ENCODE peak calls at places on chromosomes 12 and 14, in nine cellular contexts. G, J, Y, X, W, R, S, N and F are unnamed samples.

GRCh38 chr12:66154776-66155175 is 15.0 kb downstream of the TMBIM4 start:
- DNase-seq in W (no peak), Y (no peak), J (no peak), X (peak), R (no peak), S (no peak), N (no peak), G (no peak), F (no peak)

GRCh38 chr14:105436402-105436801 is 16.8 kb downstream of the MTA1 start:
- DNase-seq in N (no peak), S (no peak), W (no peak), J (no peak), G (no peak), R (no peak), X (no peak), Y (no peak), F (no peak)

GRCh38 chr12:42144424-42145196 is at the start of gene GXYLT1:
- DNase-seq in J (peak), R (no peak), S (peak), Y (peak), W (peak), N (peak), X (peak), G (peak), F (peak)

GRCh38 chr12:92363295-92364146 is 217.9 kb upstream of the BTG1 start:
- DNase-seq in Y (peak), W (peak), G (no peak), R (no peak), X (peak), N (no peak), S (no peak), J (peak), F (peak)

GRCh38 chr14:99395904-99396530 is 84.6 kb downstream of the SETD3 start:
- DNase-seq in X (peak), S (no peak), N (no peak), R (no peak), W (peak), Y (no peak), G (no peak), J (no peak), F (no peak)

GRCh38 chr14:63759454-63759853 is 31.6 kb upstream of the SGPP1 start:
- DNase-seq in S (no peak), Y (no peak), N (no peak), X (peak), G (no peak), W (peak), R (no peak), J (no peak), F (peak)

GRCh38 chr12:9750276-9751203 is 10.2 kb downstream of the CD69 start:
- DNase-seq in W (peak), S (peak), N (peak), J (no peak), X (peak), R (no peak), Y (peak), G (no peak), F (peak)

GRCh38 chr14:92603309-92604257 is 90.0 kb downstream of the RIN3 start:
- DNase-seq in N (peak), R (no peak), Y (peak), X (peak), S (peak), J (peak), W (peak), G (no peak), F (no peak)

GRCh38 chr14:77590845-77591506 is 25.5 kb downstream of the SPTLC2 start:
- DNase-seq in R (no peak), S (no peak), G (no peak), J (no peak), W (no peak), Y (no peak), N (no peak), X (no peak), F (no peak)

GRCh38 chr14:61462566-61463195 is 141.3 kb downstream of the PRKCH start:
- DNase-seq in W (no peak), Y (peak), J (no peak), N (peak), R (no peak), S (no peak), X (peak), G (no peak), F (no peak)

GRCh38 chr12:61365001-61365400 is 895.2 kb upstream of the USP15 start:
- DNase-seq in G (no peak), R (no peak), S (no peak), Y (no peak), N (no peak), J (no peak), W (no peak), X (no peak), F (no peak)

GRCh38 chr12:53462935-53463334 is 11.0 kb downstream of the PCBP2 start:
- DNase-seq in N (no peak), G (no peak), R (no peak), X (no peak), W (no peak), J (no peak), S (no peak), Y (no peak), F (no peak)

GRCh38 chr12:68048648-68049297 is 59.5 kb downstream of the IFNG-AS1 start:
- DNase-seq in S (no peak), J (no peak), X (no peak), N (no peak), R (no peak), W (no peak), G (no peak), Y (no peak), F (no peak)

GRCh38 chr12:75842119-75842518 is 189.5 kb downstream of the PHLDA1 start:
- DNase-seq in G (no peak), J (no peak), Y (no peak), X (no peak), R (no peak), W (no peak), N (no peak), S (no peak), F (no peak)

GRCh38 chr12:10016881-10017280 is 6.5 kb downstream of the CLEC12B start:
- DNase-seq in Y (peak), W (no peak), R (no peak), N (peak), G (no peak), S (no peak), J (no peak), X (no peak), F (no peak)

GRCh38 chr14:79417961-79418360 is 793.3 kb downstream of the DIO2 start:
- DNase-seq in Y (no peak), J (no peak), G (no peak), R (no peak), W (no peak), X (peak), S (no peak), N (no peak), F (no peak)

GRCh38 chr12:76450690-76451089 is 102.5 kb upstream of the BBS10 start:
- DNase-seq in Y (peak), X (peak), G (no peak), S (no peak), N (peak), R (no peak), J (no peak), W (no peak), F (no peak)

GRCh38 chr14:67574156-67574555 is 25.9 kb downstream of the PIGH start:
- DNase-seq in S (no peak), X (no peak), R (no peak), J (no peak), N (no peak), Y (no peak), W (no peak), G (no peak), F (no peak)

GRCh38 chr14:21771671-21772070 is 98.1 kb upstream of the OR4E1 start:
- DNase-seq in Y (no peak), S (no peak), X (no peak), W (no peak), G (no peak), R (no peak), J (no peak), N (no peak), F (no peak)

GRCh38 chr12:101670007-101670671 is 27.3 kb upstream of the CHPT1 start:
- DNase-seq in R (no peak), J (peak), S (peak), W (peak), X (peak), N (peak), G (no peak), Y (peak), F (peak)

GRCh38 chr12:4145990-4146859 is 127.3 kb upstream of the CCND2 start:
- DNase-seq in R (no peak), W (peak), X (no peak), J (no peak), G (no peak), N (no peak), S (no peak), Y (no peak), F (no peak)

GRCh38 chr12:4141344-4142270 is 132.0 kb upstream of the CCND2 start:
- DNase-seq in G (no peak), X (no peak), N (no peak), R (no peak), Y (no peak), W (peak), J (no peak), S (no peak), F (no peak)

GRCh38 chr12:4144676-4145075 is 128.9 kb upstream of the CCND2 start:
- DNase-seq in S (no peak), Y (no peak), R (no peak), W (no peak), J (no peak), X (no peak), N (no peak), G (no peak), F (no peak)

GRCh38 chr12:4140607-4141301 is 132.8 kb upstream of the CCND2 start:
- DNase-seq in G (no peak), R (no peak), J (no peak), S (no peak), W (no peak), Y (no peak), N (no peak), X (no peak), F (no peak)

GRCh38 chr12:4143909-4144308 is 129.7 kb upstream of the CCND2 start:
- DNase-seq in Y (no peak), W (peak), J (no peak), S (no peak), G (no peak), N (peak), R (no peak), X (no peak), F (no peak)
- TF ChIP-seq CTCF in Y (peak), W (peak), J (no peak), S (no peak), G (peak), N (no peak), R (peak), X (no peak), F (peak)

DNA sequence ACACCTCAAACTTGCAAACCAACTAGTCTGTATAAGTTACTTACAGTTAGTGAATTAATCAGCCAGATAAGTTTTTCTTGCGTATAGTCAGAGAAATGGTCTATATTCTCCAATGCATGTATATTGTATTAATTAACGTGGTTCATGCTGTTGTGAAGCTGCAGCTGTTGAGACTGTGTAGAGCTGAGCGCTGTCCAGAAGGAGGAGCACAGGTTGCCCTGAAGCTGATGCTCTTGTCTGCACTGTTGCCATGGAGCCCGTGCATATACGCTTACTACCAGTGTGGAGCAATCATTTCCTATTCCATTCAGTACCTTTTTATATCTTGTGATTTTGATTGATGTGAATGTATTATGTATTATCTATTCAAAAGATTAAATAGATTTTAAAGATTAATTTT is 74.3 kb upstream of the ARID2 start:
- DNase-seq in N (peak), G (no peak), X (peak), W (peak), Y (peak), R (no peak), J (peak), S (no peak), F (no peak)
- TF ChIP-seq CTCF in N (no peak), G (peak), X (no peak), W (peak), Y (no peak), R (no peak), J (no peak), S (no peak), F (no peak)

GRCh38 chr12:107088912-107089311 is 4.4 kb downstream of the CRY1 start:
- DNase-seq in X (no peak), S (no peak), Y (no peak), W (no peak), N (no peak), J (no peak), G (no peak), R (no peak), F (no peak)
- TF ChIP-seq CTCF in X (no peak), S (no peak), Y (no peak), W (no peak), N (no peak), J (no peak), G (no peak), R (no peak), F (no peak)

DNA sequence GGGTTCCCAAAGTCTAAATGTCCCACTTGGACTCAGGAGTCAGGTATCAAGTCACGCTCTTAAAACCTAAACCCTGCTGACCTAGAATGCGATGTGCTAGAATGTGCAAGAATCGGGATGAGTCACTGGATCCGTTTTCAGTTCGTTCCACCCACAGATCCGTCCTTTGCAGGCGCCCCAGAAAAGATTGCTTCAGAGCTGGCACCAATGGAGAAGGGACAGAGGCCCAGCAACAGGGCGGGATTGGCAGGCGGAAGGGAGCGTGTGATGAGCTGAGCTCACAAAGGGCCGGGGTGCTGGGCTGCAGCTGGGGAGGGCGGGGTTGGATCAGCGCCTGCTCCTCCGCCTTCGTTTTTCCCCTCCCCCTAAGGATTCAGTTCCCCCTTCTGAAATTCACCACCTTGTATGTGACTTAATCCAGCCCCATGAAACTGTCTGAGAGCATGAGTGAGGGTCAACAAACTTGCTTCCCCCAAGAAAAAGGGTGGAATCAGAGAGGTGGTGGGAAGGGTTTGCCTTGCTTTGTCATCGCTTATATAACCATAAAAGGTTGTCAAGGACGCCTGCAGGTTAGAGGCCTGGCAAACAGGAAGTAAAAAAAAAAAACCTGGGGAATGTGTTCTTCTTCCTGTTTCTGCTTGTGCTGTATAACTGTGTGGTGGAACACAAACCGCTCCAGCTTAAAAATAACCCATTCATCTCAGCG is 2.8 kb upstream of the UBC start:
- DNase-seq in Y (peak), J (peak), S (peak), G (peak), N (peak), X (peak), W (peak), R (no peak), F (peak)
- TF ChIP-seq CTCF in Y (no peak), J (peak), S (no peak), G (no peak), N (no peak), X (no peak), W (no peak), R (no peak), F (no peak)

GRCh38 chr12:45269407-45269741 is 53.5 kb downstream of the ANO6 start:
- DNase-seq in X (no peak), W (no peak), Y (no peak), N (no peak), G (no peak), J (no peak), S (no peak), R (no peak), F (no peak)

GRCh38 chr12:45263587-45263986 is 47.7 kb downstream of the ANO6 start:
- DNase-seq in N (no peak), X (no peak), J (no peak), R (no peak), Y (no peak), W (no peak), G (no peak), S (no peak), F (no peak)

GRCh38 chr12:45273717-45274271 is 57.9 kb downstream of the ANO6 start:
- DNase-seq in Y (peak), R (peak), X (peak), G (no peak), W (no peak), N (peak), J (peak), S (peak), F (no peak)

GRCh38 chr12:45268672-45269406 is 52.9 kb downstream of the ANO6 start:
- DNase-seq in X (peak), J (peak), R (no peak), S (peak), N (peak), G (no peak), W (no peak), Y (peak), F (peak)
- TF ChIP-seq CTCF in X (peak), J (peak), R (peak), S (peak), N (peak), G (peak), W (peak), Y (peak), F (peak)

GRCh38 chr12:49489720-49490119 is 49.1 kb upstream of the KCNH3 start:
- DNase-seq in Y (peak), W (no peak), N (no peak), J (no peak), G (no peak), S (no peak), X (peak), R (no peak), F (no peak)
- TF ChIP-seq CTCF in Y (peak), W (no peak), N (no peak), J (peak), G (no peak), S (no peak), X (peak), R (no peak), F (no peak)

GRCh38 chr14:53006931-53007330 is 56.1 kb upstream of the FERMT2 start:
- DNase-seq in N (no peak), R (no peak), G (no peak), Y (no peak), W (no peak), S (no peak), X (no peak), J (no peak), F (no peak)
- TF ChIP-seq CTCF in N (no peak), R (no peak), G (peak), Y (no peak), W (no peak), S (no peak), X (no peak), J (no peak), F (no peak)

GRCh38 chr12:20272801-20273200 is 95.5 kb upstream of the PDE3A start:
- DNase-seq in W (no peak), N (no peak), G (no peak), X (no peak), S (no peak), J (no peak), R (no peak), Y (no peak), F (no peak)
- TF ChIP-seq CTCF in W (no peak), N (no peak), G (no peak), X (no peak), S (no peak), J (no peak), R (no peak), Y (no peak), F (no peak)

GRCh38 chr14:59017285-59017965 is 171.0 kb upstream of the DAAM1 start:
- DNase-seq in R (no peak), X (no peak), W (no peak), N (no peak), J (no peak), S (no peak), G (no peak), Y (no peak), F (no peak)

GRCh38 chr14:59018978-59019377 is 169.5 kb upstream of the DAAM1 start:
- DNase-seq in G (no peak), J (no peak), Y (no peak), N (peak), R (no peak), W (no peak), S (no peak), X (peak), F (no peak)

GRCh38 chr14:59018460-59018859 is 170.0 kb upstream of the DAAM1 start:
- DNase-seq in R (no peak), X (no peak), S (no peak), Y (no peak), N (no peak), G (no peak), W (no peak), J (no peak), F (no peak)

GRCh38 chr14:59022144-59022543 is 166.3 kb upstream of the DAAM1 start:
- DNase-seq in S (no peak), W (no peak), G (no peak), Y (no peak), J (no peak), N (peak), R (no peak), X (no peak), F (no peak)

GRCh38 chr14:59020382-59020781 is 168.1 kb upstream of the DAAM1 start:
- DNase-seq in W (peak), J (no peak), Y (peak), R (no peak), G (no peak), N (peak), S (no peak), X (peak), F (no peak)
- TF ChIP-seq CTCF in W (peak), J (peak), Y (peak), R (peak), G (peak), N (peak), S (no peak), X (peak), F (no peak)

GRCh38 chr12:108630481-108631207 is 3.0 kb downstream of the SELPLG start:
- DNase-seq in N (no peak), J (no peak), R (no peak), X (peak), W (peak), G (no peak), Y (peak), S (no peak), F (no peak)
- TF ChIP-seq CTCF in N (no peak), J (no peak), R (no peak), X (no peak), W (no peak), G (no peak), Y (no peak), S (no peak), F (no peak)